ENCODE peak calls at places on chromosomes 13 and 19, in four cellular contexts. Y, F, T and I are unnamed samples.

GRCh38 chr13:62300021-62300420 is 884.4 kb upstream of the PCDH20 start:
- DNase-seq in Y (no peak), F (no peak), T (no peak), I (no peak)

GRCh38 chr19:14081797-14082674 is 3.5 kb downstream of the C19orf67 start:
- DNase-seq in Y (peak; percentile 27), F (peak; percentile 52), T (no peak), I (peak; percentile 70)

GRCh38 chr19:41997851-41998229 is 3.8 kb upstream of the ATP1A3 start:
- DNase-seq in Y (no peak), F (no peak), T (no peak), I (no peak)

GRCh38 chr13:30861163-30861562 is 44.9 kb upstream of the MEDAG start:
- DNase-seq in Y (no peak), F (no peak), T (no peak), I (no peak)

GRCh38 chr13:32988588-32989256 is 27.5 kb upstream of the KL start:
- DNase-seq in Y (no peak), F (peak; percentile 6), T (no peak), I (no peak)

GRCh38 chr13:112128052-112128610 is 61.2 kb downstream of the SOX1 start:
- DNase-seq in Y (no peak), F (no peak), T (no peak), I (no peak)

GRCh38 chr13:26463848-26464247 is 93.6 kb upstream of the WASF3 start:
- DNase-seq in Y (no peak), F (no peak), T (no peak), I (no peak)

GRCh38 chr13:31798189-31798588 is 58.9 kb downstream of the RXFP2 start:
- DNase-seq in Y (no peak), F (no peak), T (no peak), I (no peak)

GRCh38 chr13:113951246-113951999 is 22.5 kb downstream of the C13orf46 start:
- DNase-seq in Y (peak; percentile 45), F (peak; percentile 83), T (peak; percentile 85), I (peak; percentile 93)

GRCh38 chr13:35838356-35838755 is 292.8 kb downstream of the DCLK1 start:
- DNase-seq in Y (peak; percentile 85), F (no peak), T (no peak), I (no peak)

GRCh38 chr13:111132948-111133347 is 17.8 kb downstream of the ARHGEF7 start:
- DNase-seq in Y (no peak), F (no peak), T (no peak), I (no peak)

GRCh38 chr13:69524459-69525155 is 583.0 kb upstream of the ATXN8OS start:
- DNase-seq in Y (no peak), F (no peak), T (no peak), I (no peak)

GRCh38 chr13:99892189-99892588 is 79.4 kb downstream of the ZIC5 start:
- DNase-seq in Y (no peak), F (no peak), T (no peak), I (no peak)

GRCh38 chr13:74290324-74290773 is 156.1 kb upstream of the KLF12 start:
- DNase-seq in Y (peak; percentile 79), F (peak; percentile 55), T (no peak), I (no peak)

GRCh38 chr19:51703655-51704515 is 10.8 kb downstream of the SPACA6 start:
- DNase-seq in Y (peak; percentile 89), F (peak; percentile 97), T (peak; percentile 97), I (peak; percentile 98)

GRCh38 chr19:5309438-5310204 is 31.0 kb downstream of the PTPRS start:
- DNase-seq in Y (no peak), F (no peak), T (no peak), I (no peak)

GRCh38 chr19:39448271-39448670 is 2.9 kb downstream of the SUPT5H start:
- DNase-seq in Y (peak; percentile 51), F (no peak), T (no peak), I (no peak)

GRCh38 chr19:2552859-2553258 is 76.9 kb downstream of the GADD45B start:
- DNase-seq in Y (no peak), F (no peak), T (no peak), I (peak; percentile 47)

GRCh38 chr19:9306443-9306842 is 3.2 kb downstream of the ZNF699 start:
- DNase-seq in Y (peak; percentile 76), F (no peak), T (no peak), I (no peak)

GRCh38 chr13:112328936-112329335 is 47.2 kb upstream of the SPACA7 start:
- DNase-seq in Y (no peak), F (no peak), T (no peak), I (no peak)

GRCh38 chr19:1254530-1255185 is 6.3 kb downstream of the MIDN start:
- DNase-seq in Y (no peak), F (no peak), T (no peak), I (no peak)
- H3K27ac ChIP-seq in Y (peak overlapping the region; percentile 99), F (peak overlapping the region; percentile 100), T (peak overlapping the region; percentile 94), I (peak overlapping the region; percentile 97)

GRCh38 chr13:20126460-20127262 is 34.2 kb downstream of the GJA3 start:
- DNase-seq in Y (no peak), F (peak; percentile 48), T (no peak), I (no peak)
- H3K27ac ChIP-seq in Y (no peak overlapping the region), F (peak overlapping the region; percentile 97), T (no peak overlapping the region), I (no peak overlapping the region)

GRCh38 chr19:16363133-16363851 is 38.7 kb downstream of the KLF2 start:
- DNase-seq in Y (no peak), F (no peak), T (no peak), I (no peak)
- H3K27ac ChIP-seq in Y (no peak overlapping the region), F (no peak overlapping the region), T (peak overlapping the region; percentile 40), I (no peak overlapping the region)

DNA sequence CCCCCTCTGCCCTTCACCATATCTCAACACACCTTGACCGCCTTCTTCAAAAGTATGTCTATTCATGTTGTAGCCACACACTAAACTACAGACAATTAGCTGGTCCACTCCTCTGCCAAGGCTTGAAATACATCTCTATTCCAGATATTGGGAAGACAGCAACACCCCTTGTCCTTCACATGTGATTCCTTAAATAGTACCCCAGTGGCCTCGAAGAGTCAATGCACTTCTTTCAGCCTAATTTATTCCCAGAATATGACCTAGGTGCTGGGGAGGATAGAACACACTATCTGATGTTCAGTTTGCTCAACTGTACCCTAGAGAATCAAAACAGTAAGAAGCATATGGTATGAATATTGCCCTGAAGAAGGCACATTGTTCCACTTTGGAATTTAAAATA is 82.4 kb upstream of the DACH1 start:
- DNase-seq in Y (no peak), F (no peak), T (no peak), I (no peak)
- H3K27ac ChIP-seq in Y (no peak overlapping the region), F (no peak overlapping the region), T (no peak overlapping the region), I (no peak overlapping the region)

GRCh38 chr19:722553-723101 is 13.9 kb downstream of the PALM start:
- DNase-seq in Y (no peak), F (peak; percentile 44), T (no peak), I (no peak)
- H3K27ac ChIP-seq in Y (no peak overlapping the region), F (peak overlapping the region; percentile 51), T (peak overlapping the region; percentile 26), I (no peak overlapping the region)

DNA sequence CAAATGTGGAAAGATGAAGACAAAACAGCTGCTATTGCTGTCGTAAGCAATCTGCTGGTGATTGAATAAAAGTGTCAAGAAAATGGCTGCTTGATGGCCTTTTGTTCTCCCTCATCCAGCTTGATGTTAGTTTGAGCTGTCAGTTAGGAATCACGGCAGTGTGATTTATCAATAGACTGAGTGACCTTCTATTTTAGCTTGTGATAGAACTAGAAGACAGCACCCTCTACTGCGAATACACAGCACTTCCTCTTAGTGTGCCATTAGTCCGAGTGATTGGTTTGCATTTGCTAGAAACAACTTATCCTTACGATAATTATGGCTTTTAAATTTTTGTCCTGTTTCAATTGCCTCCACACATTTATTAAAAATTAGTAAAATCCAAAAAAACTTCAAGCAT is 76.2 kb downstream of the MZT1 start:
- DNase-seq in Y (no peak), F (no peak), T (no peak), I (no peak)
- H3K27ac ChIP-seq in Y (no peak overlapping the region), F (no peak overlapping the region), T (no peak overlapping the region), I (no peak overlapping the region)

DNA sequence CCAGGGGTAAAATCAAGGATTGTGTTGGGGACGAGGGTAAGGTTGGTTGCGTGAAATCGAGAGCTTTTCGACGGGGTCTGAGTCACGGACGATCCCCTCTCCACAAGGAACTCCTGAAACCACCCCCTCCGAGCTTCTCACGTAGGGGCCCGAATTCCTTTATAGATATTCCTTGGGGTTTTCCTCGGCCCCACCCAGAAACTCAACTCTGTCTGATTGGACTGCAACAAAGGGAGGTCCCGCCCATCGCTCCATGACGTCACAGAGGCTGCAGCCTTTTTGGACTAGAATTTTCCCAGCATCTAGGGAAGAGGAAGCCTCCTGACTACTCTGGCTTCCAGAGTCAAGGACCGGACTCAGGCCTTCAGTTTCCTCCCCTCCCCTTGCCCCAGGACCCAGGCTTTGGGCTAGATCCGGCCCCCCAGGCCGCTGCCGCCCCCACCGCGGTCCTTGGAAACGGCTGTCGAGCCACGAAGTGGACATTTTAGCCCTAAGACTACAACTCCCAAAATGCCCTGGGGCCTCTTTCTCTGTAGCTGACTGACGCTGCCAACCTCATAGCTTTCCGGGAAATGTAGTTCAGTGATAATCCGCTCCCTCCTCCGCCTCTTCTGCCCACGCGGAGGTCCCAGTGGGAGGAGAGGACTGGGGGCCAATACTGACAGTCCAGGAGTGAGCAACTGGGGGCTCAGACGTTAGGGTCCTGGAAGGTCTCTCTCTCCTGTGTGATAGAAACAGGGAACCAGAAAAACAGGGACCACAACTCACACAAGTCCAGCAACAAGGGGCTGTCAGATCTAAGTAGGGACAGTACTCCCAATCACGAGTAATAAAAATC is at the start of gene IZUMO1:
- DNase-seq in Y (peak; percentile 90), F (peak; percentile 94), T (peak; percentile 33), I (peak; percentile 91)
- H3K27ac ChIP-seq in Y (peak within 1 kb of the TSS; percentile 23), F (peak within 1 kb of the TSS; percentile 86), T (peak within 1 kb of the TSS; percentile 5), I (no peak within 1 kb of the TSS)

GRCh38 chr13:101576977-101577376 is 124.5 kb downstream of the ITGBL1 start:
- DNase-seq in Y (no peak), F (no peak), T (no peak), I (no peak)

GRCh38 chr13:101572456-101572855 is 120.0 kb downstream of the ITGBL1 start:
- DNase-seq in Y (peak; percentile 19), F (no peak), T (no peak), I (no peak)

GRCh38 chr13:101579291-101579802 is 126.9 kb downstream of the ITGBL1 start:
- DNase-seq in Y (peak; percentile 60), F (no peak), T (no peak), I (no peak)

GRCh38 chr13:101575591-101575990 is 123.1 kb downstream of the ITGBL1 start:
- DNase-seq in Y (no peak), F (no peak), T (no peak), I (no peak)

DNA sequence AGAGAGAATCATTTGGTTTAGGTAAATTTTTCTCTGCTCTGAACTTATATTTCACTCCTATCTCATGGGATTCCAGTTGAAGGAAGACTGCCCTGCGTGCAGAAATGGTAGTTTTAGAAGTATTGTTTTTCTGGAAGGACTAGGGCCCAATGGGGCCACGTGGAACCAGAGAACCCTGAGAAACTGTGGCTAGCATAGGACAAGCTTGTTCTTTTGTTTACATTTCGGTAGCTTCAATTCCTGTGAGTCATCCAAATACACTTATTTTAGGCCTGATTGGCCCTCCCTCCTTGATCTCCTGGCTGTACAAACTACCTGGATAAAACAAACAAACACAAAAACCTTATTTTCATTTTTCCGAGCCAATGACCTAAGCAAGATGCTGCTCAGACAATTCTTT is 124.0 kb downstream of the ITGBL1 start:
- DNase-seq in Y (peak; percentile 81), F (no peak), T (no peak), I (no peak)
- H3K27ac ChIP-seq in Y (no peak overlapping the region), F (no peak overlapping the region), T (no peak overlapping the region), I (no peak overlapping the region)